ENCODE peak calls at places on chromosomes 2 and 18, in eight cellular contexts. K, O, L, B, S, I, Z and T are unnamed samples.

GRCh38 chr2:1518891-1519530 is 105.7 kb downstream of the TPO start:
- DNase-seq in K (no peak), O (peak), L (no peak), B (no peak), S (no peak), I (no peak), Z (no peak), T (no peak)

GRCh38 chr2:65300772-65301711 is 73.4 kb downstream of the ACTR2 start:
- DNase-seq in K (no peak), O (peak), L (peak), B (peak), S (peak), I (peak), Z (peak), T (peak)

GRCh38 chr2:81495556-81495955 is 1191.0 kb upstream of the LRRTM1 start:
- DNase-seq in K (no peak), O (no peak), L (no peak), B (no peak), S (no peak), I (no peak), Z (no peak), T (peak)

GRCh38 chr2:128308889-128309288 is 9.8 kb downstream of the HS6ST1 start:
- DNase-seq in K (no peak), O (no peak), L (no peak), B (no peak), S (no peak), I (no peak), Z (no peak), T (no peak)

GRCh38 chr2:73451263-73451972 is 65.8 kb downstream of the ALMS1 start:
- DNase-seq in K (no peak), O (no peak), L (peak), B (no peak), S (peak), I (no peak), Z (no peak), T (no peak)

GRCh38 chr2:120898961-120899360 is 163.3 kb downstream of the GLI2 start:
- DNase-seq in K (no peak), O (no peak), L (no peak), B (no peak), S (no peak), I (no peak), Z (no peak), T (no peak)

GRCh38 chr2:177830881-177831386 is 241.6 kb downstream of the PDE11A start:
- DNase-seq in K (no peak), O (no peak), L (no peak), B (no peak), S (no peak), I (no peak), Z (no peak), T (no peak)

GRCh38 chr2:65937379-65938160 is 497.4 kb upstream of the MEIS1 start:
- DNase-seq in K (no peak), O (no peak), L (no peak), B (peak), S (no peak), I (no peak), Z (no peak), T (peak)

GRCh38 chr2:8684885-8685696 is 3.2 kb downstream of the ID2 start:
- DNase-seq in K (peak), O (no peak), L (no peak), B (no peak), S (peak), I (no peak), Z (peak), T (no peak)

GRCh38 chr2:121195036-121195435 is 90.0 kb downstream of the TFCP2L1 start:
- DNase-seq in K (no peak), O (no peak), L (no peak), B (no peak), S (no peak), I (no peak), Z (no peak), T (no peak)

GRCh38 chr2:119431976-119432881 is 575 bp downstream of the TMEM37 start:
- DNase-seq in K (peak), O (no peak), L (no peak), B (no peak), S (no peak), I (no peak), Z (no peak), T (no peak)

GRCh38 chr2:126793885-126794613 is 104.6 kb upstream of the TEX51 start:
- DNase-seq in K (peak), O (no peak), L (no peak), B (no peak), S (no peak), I (no peak), Z (no peak), T (no peak)

GRCh38 chr2:226791056-226791486 is 8.5 kb downstream of the IRS1 start:
- DNase-seq in K (peak), O (peak), L (no peak), B (no peak), S (peak), I (peak), Z (no peak), T (no peak)

GRCh38 chr18:46542545-46542944 is 114.5 kb downstream of the LOXHD1 start:
- DNase-seq in K (no peak), O (peak), L (no peak), B (no peak), S (no peak), I (no peak), Z (no peak), T (peak)

GRCh38 chr2:150426315-150426714 is 61.2 kb downstream of the RND3 start:
- DNase-seq in K (no peak), O (no peak), L (no peak), B (no peak), S (no peak), I (no peak), Z (no peak), T (no peak)

GRCh38 chr2:104872866-104873688 is 19.2 kb downstream of the POU3F3 start:
- DNase-seq in K (peak), O (peak), L (peak), B (peak), S (peak), I (no peak), Z (peak), T (peak)